ENCODE peak calls at places on chromosomes 1 and 21, in five cellular contexts. L is GM23338, B is fibroblast of lung, V is MM.1S, W is DND-41. Z is an unnamed sample.

GRCh38 chr1:26471498-26472329 is 526 bp upstream of the HMGN2 start:
- DNase-seq in L (peak; percentile 83), B (peak; percentile 77), W (peak; percentile 70), V (peak; percentile 45), Z (peak; percentile 74)

GRCh38 chr1:81662913-81663526 is 137.7 kb upstream of the ADGRL2 start:
- DNase-seq in L (peak; percentile 47), V (no peak), W (no peak), B (no peak), Z (no peak)

GRCh38 chr1:72218141-72218739 is 64.1 kb downstream of the NEGR1 start:
- DNase-seq in B (no peak), V (no peak), L (no peak), W (no peak), Z (no peak)

GRCh38 chr1:93905734-93906133 is 3.5 kb downstream of the GCLM start:
- DNase-seq in L (no peak), V (no peak), B (peak; percentile 43), W (no peak), Z (no peak)

GRCh38 chr1:240217398-240217797 is 125.7 kb downstream of the FMN2 start:
- DNase-seq in B (no peak), V (no peak), W (no peak), L (no peak), Z (no peak)

GRCh38 chr1:40860706-40861226 is 1.4 kb downstream of the CITED4 start:
- DNase-seq in B (no peak), L (no peak), W (no peak), V (no peak), Z (no peak)

GRCh38 chr1:229092377-229093257 is 178.3 kb upstream of the RAB4A start:
- DNase-seq in V (peak; percentile 25), L (peak; percentile 45), W (no peak), B (no peak), Z (no peak)

GRCh38 chr1:72648465-72648864 is 366.1 kb upstream of the NEGR1 start:
- DNase-seq in W (no peak), L (no peak), V (no peak), B (no peak), Z (no peak)

DNA sequence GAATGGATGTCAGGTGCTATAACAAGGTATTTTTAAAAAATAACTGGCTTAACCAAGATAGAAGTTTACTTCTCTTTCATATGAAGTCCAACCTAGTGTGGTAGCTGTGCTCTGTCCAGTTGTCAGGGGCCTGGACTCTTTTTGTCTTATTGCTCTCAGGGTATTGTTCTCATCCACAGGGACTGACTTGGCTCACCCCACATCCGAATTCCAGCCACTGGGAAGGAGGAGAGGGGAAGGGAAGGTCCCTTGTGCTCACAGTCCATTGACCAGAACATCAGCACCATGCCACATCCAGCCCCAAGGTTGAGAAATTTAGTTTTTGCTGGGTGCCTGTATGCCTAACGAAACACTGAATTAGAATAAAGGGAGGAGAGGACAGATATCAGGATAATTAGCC is 8.7 kb downstream of the EEIG2 start:
- DNase-seq in L (no peak), V (no peak), W (no peak), B (no peak), Z (no peak)
- H3K79me2 ChIP-seq in L (peaks cover 94% of the 10 kb centered on the region), V (no peaks in the 10 kb centered on the region), W (peaks cover 37% of the 10 kb centered on the region), B (peaks cover 13% of the 10 kb centered on the region), Z (no peaks in the 10 kb centered on the region)

GRCh38 chr1:226710501-226710900 is 28.6 kb downstream of the ITPKB start:
- DNase-seq in B (no peak), W (no peak), V (no peak), L (no peak), Z (no peak)
- H3K27ac ChIP-seq in B (no peak overlapping the region), W (no peak overlapping the region), V (no peak overlapping the region), L (no peak overlapping the region), Z (no peak overlapping the region)

GRCh38 chr21:29145837-29146453 is 15.5 kb downstream of the MAP3K7CL start:
- DNase-seq in W (peak; percentile 12), B (no peak), V (no peak), L (no peak), Z (no peak)
- H3K4me1 ChIP-seq in W (peaks cover 60% of the 10 kb centered on the region), B (peaks cover 28% of the 10 kb centered on the region), V (no peaks in the 10 kb centered on the region), L (no peaks in the 10 kb centered on the region), Z (peaks cover 7% of the 10 kb centered on the region)

GRCh38 chr1:91863498-91863897 is 22.5 kb downstream of the TGFBR3 start:
- DNase-seq in L (no peak), W (no peak), B (no peak), V (no peak), Z (no peak)
- H3K79me2 ChIP-seq in L (no peaks in the 10 kb centered on the region), W (no peaks in the 10 kb centered on the region), B (peaks cover 38% of the 10 kb centered on the region), V (no peaks in the 10 kb centered on the region), Z (no peaks in the 10 kb centered on the region)

GRCh38 chr1:9902060-9902452 is 8.0 kb downstream of the CTNNBIP1 start:
- DNase-seq in W (no peak), L (no peak), B (no peak), V (no peak), Z (no peak)
- H3K27ac ChIP-seq in W (no peak overlapping the region), L (no peak overlapping the region), B (no peak overlapping the region), V (no peak overlapping the region), Z (no peak overlapping the region)

GRCh38 chr1:165634154-165634921 is 3.3 kb downstream of the MGST3 start:
- DNase-seq in B (no peak), L (peak; percentile 37), V (no peak), W (no peak), Z (no peak)

GRCh38 chr1:165635329-165635728 is 4.3 kb downstream of the MGST3 start:
- DNase-seq in B (no peak), V (no peak), W (no peak), L (no peak), Z (no peak)

GRCh38 chr1:165635823-165636222 is 4.8 kb downstream of the MGST3 start:
- DNase-seq in L (no peak), V (no peak), W (no peak), B (no peak), Z (peak; percentile 49)

GRCh38 chr1:165639821-165640623 is 9.0 kb downstream of the MGST3 start:
- DNase-seq in V (no peak), W (no peak), B (no peak), L (no peak), Z (no peak)

DNA sequence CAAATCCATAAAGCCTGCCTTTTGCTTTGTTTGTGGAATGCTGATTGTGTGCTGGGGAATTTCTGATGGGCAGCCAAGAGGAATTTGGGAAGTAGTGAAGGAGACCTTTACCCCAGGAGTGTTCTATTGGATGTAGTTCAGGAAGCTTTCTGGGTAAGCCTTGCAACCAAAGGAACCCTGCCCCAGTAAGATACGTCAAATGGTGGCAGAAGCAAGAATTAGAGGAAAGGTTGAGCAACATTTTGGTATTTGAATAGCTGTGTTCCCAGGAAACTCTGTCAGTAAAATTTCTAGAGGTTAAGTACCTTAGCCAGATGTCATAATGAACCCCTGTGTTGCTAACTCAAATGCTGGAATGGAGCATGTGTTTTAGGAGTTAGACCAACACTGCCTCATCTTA is 6.4 kb downstream of the MGST3 start:
- DNase-seq in W (no peak), V (no peak), L (peak; percentile 8), B (peak; percentile 96), Z (no peak)
- H3K4me1 ChIP-seq in W (peaks cover 7% of the 10 kb centered on the region), V (peaks cover 17% of the 10 kb centered on the region), L (peaks cover 36% of the 10 kb centered on the region), B (peaks cover 8% of the 10 kb centered on the region), Z (peaks cover 20% of the 10 kb centered on the region)

DNA sequence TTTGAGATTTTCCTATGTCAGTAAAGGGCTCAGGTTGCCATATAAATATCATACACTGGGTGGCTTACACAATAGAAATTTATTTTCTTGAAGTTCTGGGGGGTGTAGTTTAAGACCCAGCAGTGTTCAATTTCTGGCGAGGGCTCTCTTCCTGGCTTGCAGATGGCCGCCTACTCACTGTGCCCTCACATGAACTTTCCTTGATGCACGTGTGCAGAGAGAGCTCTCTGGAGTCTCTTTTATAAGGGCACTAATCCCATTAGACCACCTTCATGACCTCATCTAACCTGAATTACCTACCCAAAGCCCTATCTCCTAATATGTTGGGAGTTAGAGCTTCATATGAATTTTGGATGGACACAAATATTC is 21.1 kb downstream of the TMEM51 start:
- DNase-seq in V (no peak), W (no peak), B (no peak), L (no peak), Z (no peak)
- H3K79me2 ChIP-seq in V (peaks cover 36% of the 10 kb centered on the region), W (no peaks in the 10 kb centered on the region), B (peaks cover 2% of the 10 kb centered on the region), L (no peaks in the 10 kb centered on the region), Z (no peaks in the 10 kb centered on the region)

DNA sequence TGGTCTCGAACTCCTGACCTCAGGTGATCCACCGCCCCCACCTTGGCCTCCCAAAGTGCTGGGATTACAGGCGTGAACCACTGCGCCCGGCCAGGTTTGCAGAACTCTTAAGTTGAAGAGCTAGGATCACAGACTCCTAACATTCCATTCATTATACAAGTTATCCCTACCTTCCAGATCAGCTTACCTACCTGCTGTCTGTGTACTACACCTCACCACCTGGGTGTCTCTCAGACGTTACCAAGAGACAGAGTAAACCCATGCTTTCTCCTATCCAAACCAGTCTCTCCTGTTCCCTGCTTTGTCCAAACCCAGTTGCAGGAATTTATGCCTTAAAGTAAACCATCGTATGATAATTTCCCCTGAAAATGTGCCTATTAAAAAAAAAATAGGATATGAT is 123.0 kb upstream of the L1TD1 start:
- DNase-seq in V (no peak), L (peak; percentile 35), B (no peak), W (no peak), Z (no peak)
- H3K27ac ChIP-seq in V (no peak overlapping the region), L (peak overlapping the region; percentile 2), B (no peak overlapping the region), W (no peak overlapping the region), Z (no peak overlapping the region)

GRCh38 chr1:96587222-96587621 is 134.4 kb upstream of the PTBP2 start:
- DNase-seq in W (no peak), B (no peak), V (no peak), L (no peak), Z (no peak)

GRCh38 chr1:96580920-96581319 is 140.7 kb upstream of the PTBP2 start:
- DNase-seq in B (no peak), L (peak; percentile 83), V (no peak), W (no peak), Z (no peak)

GRCh38 chr1:96579639-96580038 is 141.9 kb upstream of the PTBP2 start:
- DNase-seq in W (no peak), B (no peak), V (no peak), L (no peak), Z (no peak)

GRCh38 chr1:96581786-96582185 is 139.8 kb upstream of the PTBP2 start:
- DNase-seq in W (no peak), B (no peak), V (no peak), L (peak; percentile 67), Z (no peak)

DNA sequence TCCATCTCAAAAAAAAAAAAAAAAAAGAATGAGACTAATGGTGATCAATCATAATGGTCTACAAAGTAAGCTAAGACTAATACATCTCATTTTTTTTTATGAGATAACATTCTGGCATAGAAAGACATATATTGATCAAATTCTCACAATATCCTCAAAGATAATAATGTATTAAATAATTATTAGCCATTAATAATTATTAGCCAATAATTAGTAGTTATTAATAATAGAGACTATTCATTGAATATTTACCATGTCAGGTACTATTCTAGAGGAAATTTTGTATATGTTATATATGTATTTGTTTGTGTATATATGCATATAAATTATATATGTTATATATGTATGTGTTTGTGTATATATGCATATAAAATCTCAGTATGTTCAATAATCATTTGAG is 137.7 kb upstream of the PTBP2 start:
- DNase-seq in W (no peak), V (no peak), B (no peak), L (no peak), Z (no peak)
- H3K4me1 ChIP-seq in W (no peaks in the 10 kb centered on the region), V (no peaks in the 10 kb centered on the region), B (no peaks in the 10 kb centered on the region), L (peaks cover 33% of the 10 kb centered on the region), Z (no peaks in the 10 kb centered on the region)

DNA sequence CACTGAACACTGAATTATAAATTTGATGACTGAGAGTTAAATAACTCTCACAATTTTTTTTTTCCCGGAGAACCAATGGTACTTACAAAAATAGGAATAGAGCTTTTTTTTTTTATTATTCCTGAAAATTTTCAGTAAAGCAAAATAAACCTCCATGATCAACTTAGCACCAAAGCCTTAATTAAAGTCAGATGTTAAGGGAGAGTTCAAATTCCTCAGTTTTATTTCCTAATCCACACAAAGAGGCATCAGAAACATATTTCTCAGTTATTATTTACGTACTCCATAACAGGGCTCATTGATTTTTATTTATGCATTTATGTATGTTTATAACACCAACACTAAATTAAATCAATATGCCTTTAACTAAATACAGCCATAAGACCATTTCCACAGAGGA is 55.5 kb downstream of the PLPPR5 start:
- DNase-seq in L (no peak), W (no peak), B (no peak), V (no peak), Z (no peak)
- H3K79me2 ChIP-seq in L (no peaks in the 10 kb centered on the region), W (no peaks in the 10 kb centered on the region), B (no peaks in the 10 kb centered on the region), V (no peaks in the 10 kb centered on the region), Z (no peaks in the 10 kb centered on the region)